ENCODE peak calls at places on chromosomes 4 and X, in nine cellular contexts. M, Z, X, Q, S, R, V, U and G are unnamed samples.

GRCh38 chr4:128811571-128812359 is 2.3 kb downstream of the JADE1 start:
- DNase-seq in S (peak), Z (peak), M (peak), X (peak), V (peak), R (peak), U (peak), Q (peak), G (peak)

GRCh38 chr4:114028071-114028470 is 48.6 kb upstream of the ARSJ start:
- DNase-seq in X (no peak), V (no peak), S (no peak), R (no peak), Z (no peak), U (no peak), Q (no peak), M (no peak), G (no peak)

GRCh38 chr4:142155347-142155746 is 519.0 kb downstream of the IL15 start:
- DNase-seq in Q (no peak), R (no peak), V (no peak), M (no peak), U (no peak), S (no peak), Z (no peak), X (no peak), G (no peak)

GRCh38 chrX:9610774-9611392 is 146.0 kb downstream of the TBL1X start:
- DNase-seq in Q (no peak), R (no peak), X (no peak), V (no peak), Z (no peak), U (no peak), S (no peak), M (no peak), G (no peak)

GRCh38 chrX:151397741-151398070 is 700 bp downstream of the VMA21 start:
- DNase-seq in U (no peak), R (no peak), V (no peak), Q (no peak), Z (no peak), M (no peak), S (no peak), X (no peak), G (no peak)

GRCh38 chrX:44244008-44244407 is 99.5 kb downstream of the EFHC2 start:
- DNase-seq in U (no peak), V (no peak), Z (no peak), S (no peak), M (no peak), Q (no peak), R (no peak), X (no peak), G (no peak)

GRCh38 chr4:75069493-75070074 is 136.7 kb downstream of the PARM1 start:
- DNase-seq in S (no peak), V (no peak), Q (no peak), X (no peak), M (no peak), U (no peak), Z (no peak), R (no peak), G (no peak)

GRCh38 chr4:159317203-159317602 is 214.3 kb downstream of the RAPGEF2 start:
- DNase-seq in S (no peak), X (no peak), R (no peak), U (peak), Z (no peak), M (no peak), V (no peak), Q (no peak), G (no peak)

GRCh38 chrX:71955530-71956120 is 45.0 kb downstream of the NHSL2 start:
- DNase-seq in M (no peak), Q (no peak), S (no peak), X (no peak), U (no peak), V (no peak), Z (no peak), R (no peak), G (no peak)

GRCh38 chr4:187366530-187367279 is 628.9 kb upstream of the ZFP42 start:
- DNase-seq in R (no peak), Z (no peak), U (no peak), M (no peak), S (no peak), X (no peak), V (no peak), Q (no peak), G (no peak)

GRCh38 chrX:99078301-99078700 is 1331.8 kb downstream of the PCDH19 start:
- DNase-seq in S (no peak), R (no peak), X (no peak), U (no peak), Q (no peak), V (peak), Z (no peak), M (no peak), G (no peak)

GRCh38 chr4:72418458-72418857 is 150.6 kb downstream of the ADAMTS3 start:
- DNase-seq in X (no peak), U (peak), M (no peak), Q (no peak), V (peak), R (no peak), Z (no peak), S (peak), G (peak)

GRCh38 chr4:25919676-25920075 is 5.7 kb downstream of the SMIM20 start:
- DNase-seq in X (no peak), S (no peak), U (no peak), V (no peak), R (no peak), Q (no peak), M (no peak), Z (no peak), G (no peak)

GRCh38 chr4:39808231-39808749 is 110.4 kb downstream of the UBE2K start:
- DNase-seq in S (no peak), R (no peak), Z (no peak), M (no peak), Q (no peak), U (no peak), X (no peak), V (peak), G (no peak)

GRCh38 chrX:36199926-36200325 is 280.4 kb downstream of the CFAP47 start:
- DNase-seq in S (no peak), M (no peak), V (no peak), Q (no peak), X (no peak), U (no peak), R (no peak), Z (no peak), G (no peak)

GRCh38 chr4:137238456-137238855 is 293.8 kb downstream of the PCDH18 start:
- DNase-seq in S (no peak), R (no peak), M (no peak), X (no peak), Q (no peak), Z (no peak), U (no peak), V (no peak), G (no peak)

GRCh38 chr4:105128208-105128607 is 18.5 kb upstream of the TET2 start:
- DNase-seq in M (no peak), R (no peak), S (no peak), Q (no peak), V (no peak), U (no peak), Z (no peak), X (no peak), G (no peak)

GRCh38 chr4:174334628-174335027 is 50.9 kb downstream of the CEP44 start:
- DNase-seq in X (no peak), V (no peak), U (no peak), R (no peak), Q (no peak), Z (no peak), M (no peak), S (no peak), G (no peak)

GRCh38 chr4:99210789-99211188 is 8.3 kb downstream of the ADH6 start:
- DNase-seq in X (no peak), U (no peak), S (no peak), V (no peak), R (no peak), Q (no peak), M (no peak), Z (no peak), G (no peak)

GRCh38 chr4:55312491-55313101 is 33.4 kb upstream of the SRD5A3 start:
- DNase-seq in X (no peak), Z (peak), S (no peak), U (peak), Q (peak), M (peak), V (peak), R (no peak), G (peak)

GRCh38 chr4:147730333-147730732 is 1.6 kb upstream of the ARHGAP10 start:
- DNase-seq in Z (no peak), U (no peak), Q (no peak), M (no peak), X (no peak), V (no peak), S (no peak), R (no peak), G (no peak)

GRCh38 chrX:7927259-7928167 is at the start of gene PNPLA4:
- DNase-seq in U (peak), X (peak), M (peak), Q (peak), R (peak), Z (peak), V (peak), S (peak), G (peak)
- TF ChIP-seq CTCF in U (peak), X (peak), M (no peak), Q (no peak), R (peak), Z (no peak), V (peak), S (no peak), G (no peak)

GRCh38 chr4:5374577-5374976 is 323.3 kb downstream of the STK32B start:
- DNase-seq in R (no peak), Q (no peak), X (no peak), U (no peak), Z (no peak), M (no peak), V (no peak), S (no peak), G (no peak)

GRCh38 chr4:5373327-5373726 is 322.0 kb downstream of the STK32B start:
- DNase-seq in Q (no peak), X (no peak), M (no peak), R (no peak), Z (no peak), S (no peak), V (no peak), U (no peak), G (no peak)

GRCh38 chr4:5378002-5378401 is 326.7 kb downstream of the STK32B start:
- DNase-seq in S (no peak), Z (no peak), M (no peak), Q (no peak), V (no peak), U (no peak), R (no peak), X (no peak), G (no peak)

GRCh38 chr4:5374994-5375393 is 323.7 kb downstream of the STK32B start:
- DNase-seq in X (no peak), Q (no peak), M (no peak), U (no peak), Z (no peak), V (no peak), S (no peak), R (no peak), G (no peak)

GRCh38 chr4:5376015-5376414 is 324.7 kb downstream of the STK32B start:
- DNase-seq in M (no peak), X (no peak), U (no peak), R (no peak), Z (no peak), S (no peak), Q (no peak), V (no peak), G (no peak)
- TF ChIP-seq POLR2A in M (no peak), X (no peak), U (no peak), R (no peak), Z (no peak), S (no peak), Q (no peak), V (no peak), G (no peak)

GRCh38 chr4:123844374-123844773 is 447.8 kb downstream of the SPRY1 start:
- DNase-seq in U (no peak), Z (no peak), M (no peak), V (no peak), Q (no peak), S (no peak), R (no peak), X (no peak), G (no peak)
- TF ChIP-seq CTCF in U (no peak), Z (no peak), M (no peak), V (no peak), Q (no peak), S (no peak), R (no peak), X (no peak), G (no peak)

GRCh38 chr4:170026253-170026991 is at the start of gene MFAP3L:
- DNase-seq in M (peak), Z (peak), S (peak), R (peak), X (peak), Q (peak), V (peak), U (peak), G (peak)
- TF ChIP-seq POLR2A in M (peak), Z (no peak), S (peak), R (peak), X (no peak), Q (no peak), V (peak), U (peak), G (no peak)